ENCODE peak calls at places on chromosomes 5 and 9, in five cellular contexts. One of them, this sample, is unnamed.

GRCh38 chr9:133783331-133783731 is 45.2 kb upstream of the SARDH start:
- DNase-seq in breast epithelium: no peak
- DNase-seq in right cardiac atrium: no peak
- DNase-seq in left lung: no peak
- DNase-seq in endothelial cell of umbilical vein: no peak
- DNase-seq in this sample: no peak

GRCh38 chr9:28317706-28318210 is 744.5 kb upstream of the C9orf72 start:
- DNase-seq in right cardiac atrium: no peak
- DNase-seq in endothelial cell of umbilical vein: no peak
- DNase-seq in left lung: no peak
- DNase-seq in breast epithelium: no peak
- DNase-seq in this sample: peak

GRCh38 chr5:1111727-1112289 is at the start of gene SLC12A7:
- DNase-seq in endothelial cell of umbilical vein: peak
- DNase-seq in breast epithelium: no peak
- DNase-seq in left lung: peak
- DNase-seq in right cardiac atrium: peak
- DNase-seq in this sample: no peak

GRCh38 chr9:91023741-91024140 is 222.1 kb downstream of the SYK start:
- DNase-seq in endothelial cell of umbilical vein: no peak
- DNase-seq in breast epithelium: no peak
- DNase-seq in right cardiac atrium: no peak
- DNase-seq in left lung: no peak
- DNase-seq in this sample: no peak

GRCh38 chr5:3601929-3602712 is 6.5 kb downstream of the IRX1 start:
- DNase-seq in right cardiac atrium: no peak
- DNase-seq in left lung: no peak
- DNase-seq in endothelial cell of umbilical vein: no peak
- DNase-seq in breast epithelium: no peak
- DNase-seq in this sample: no peak

GRCh38 chr9:93674580-93675335 is 98.4 kb downstream of the PHF2 start:
- DNase-seq in breast epithelium: peak
- DNase-seq in right cardiac atrium: peak
- DNase-seq in endothelial cell of umbilical vein: no peak
- DNase-seq in left lung: peak
- DNase-seq in this sample: no peak

GRCh38 chr9:83620841-83621636 is 1.9 kb upstream of the IDNK start:
- DNase-seq in left lung: no peak
- DNase-seq in endothelial cell of umbilical vein: peak
- DNase-seq in breast epithelium: no peak
- DNase-seq in right cardiac atrium: peak
- DNase-seq in this sample: no peak

GRCh38 chr9:127783111-127783621 is 2.7 kb upstream of the CDK9 start:
- DNase-seq in left lung: peak
- DNase-seq in right cardiac atrium: peak
- DNase-seq in endothelial cell of umbilical vein: peak
- DNase-seq in breast epithelium: no peak
- DNase-seq in this sample: no peak

GRCh38 chr5:53779541-53779981 is 219.1 kb downstream of the NDUFS4 start:
- DNase-seq in breast epithelium: no peak
- DNase-seq in right cardiac atrium: peak
- DNase-seq in endothelial cell of umbilical vein: peak
- DNase-seq in left lung: no peak
- DNase-seq in this sample: no peak

GRCh38 chr5:9370256-9370655 is 175.6 kb downstream of the SEMA5A start:
- DNase-seq in endothelial cell of umbilical vein: no peak
- DNase-seq in breast epithelium: no peak
- DNase-seq in left lung: no peak
- DNase-seq in right cardiac atrium: no peak
- DNase-seq in this sample: no peak

GRCh38 chr5:65566505-65566904 is 3.4 kb downstream of the PPWD1 start:
- DNase-seq in right cardiac atrium: no peak
- DNase-seq in left lung: no peak
- DNase-seq in endothelial cell of umbilical vein: no peak
- DNase-seq in breast epithelium: no peak
- DNase-seq in this sample: no peak

GRCh38 chr5:7615566-7616061 is 219.7 kb downstream of the ADCY2 start:
- DNase-seq in right cardiac atrium: no peak
- DNase-seq in breast epithelium: no peak
- DNase-seq in left lung: no peak
- DNase-seq in endothelial cell of umbilical vein: no peak
- DNase-seq in this sample: no peak

DNA sequence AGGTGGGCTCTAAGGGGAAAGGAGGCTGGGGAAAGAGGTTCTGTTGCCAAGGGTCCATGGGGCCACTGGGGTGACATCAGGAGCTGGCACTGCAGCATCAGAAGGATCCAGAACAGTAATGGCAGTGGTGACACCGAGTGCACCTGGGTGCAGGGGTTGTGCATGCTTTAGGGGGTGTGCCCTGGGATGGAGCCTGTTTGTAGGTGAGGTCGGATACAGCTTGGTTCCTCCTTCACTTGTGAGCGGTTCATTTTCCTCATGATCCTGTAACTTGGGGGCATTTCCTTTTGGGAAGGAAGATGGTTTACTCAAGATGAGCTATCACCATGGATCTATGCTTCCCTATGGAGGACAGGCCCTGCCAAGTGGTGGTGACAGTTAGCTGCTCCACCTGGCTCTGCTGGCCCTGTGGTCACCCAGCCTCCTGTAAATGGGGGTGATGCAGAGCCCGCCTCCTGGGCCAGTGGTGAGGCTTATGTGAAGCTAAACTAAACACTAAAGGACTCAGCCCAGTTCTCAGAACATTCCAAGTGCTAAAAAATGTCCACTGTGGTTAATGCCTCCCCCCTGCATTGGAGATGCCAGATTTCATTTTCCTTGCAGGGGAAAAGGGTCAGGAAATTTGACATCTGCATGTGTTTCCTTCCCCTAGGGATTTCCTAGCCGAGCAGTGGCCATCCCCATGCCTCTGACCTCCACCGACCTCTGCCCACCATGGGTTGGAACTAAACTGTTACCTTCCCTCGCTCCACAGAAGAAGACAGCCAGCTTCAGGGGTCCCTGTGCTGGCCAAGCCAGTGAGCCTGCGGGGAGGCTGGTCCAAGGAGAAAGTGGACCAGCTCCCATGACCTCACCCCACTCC is 13.3 kb downstream of the CD74 start:
- DNase-seq in left lung: no peak
- DNase-seq in breast epithelium: no peak
- DNase-seq in endothelial cell of umbilical vein: no peak
- DNase-seq in right cardiac atrium: no peak
- DNase-seq in this sample: no peak
- H3K27ac ChIP-seq in left lung: no peak
- H3K27ac ChIP-seq in breast epithelium: no peak
- H3K27ac ChIP-seq in endothelial cell of umbilical vein: no peak
- H3K27ac ChIP-seq in right cardiac atrium: no peak
- H3K27ac ChIP-seq in this sample: no peak

GRCh38 chr9:124852829-124853531 is at the start of gene WDR38:
- DNase-seq in left lung: peak
- DNase-seq in right cardiac atrium: peak
- DNase-seq in breast epithelium: peak
- DNase-seq in endothelial cell of umbilical vein: peak
- DNase-seq in this sample: peak

GRCh38 chr9:124854161-124854560 is 901 bp downstream of the WDR38 start:
- DNase-seq in breast epithelium: no peak
- DNase-seq in right cardiac atrium: no peak
- DNase-seq in left lung: no peak
- DNase-seq in endothelial cell of umbilical vein: no peak
- DNase-seq in this sample: no peak

GRCh38 chr9:124852121-124852828 is 985 bp upstream of the WDR38 start:
- DNase-seq in left lung: no peak
- DNase-seq in right cardiac atrium: no peak
- DNase-seq in breast epithelium: no peak
- DNase-seq in endothelial cell of umbilical vein: no peak
- DNase-seq in this sample: no peak

GRCh38 chr9:124854822-124855221 is 1.6 kb downstream of the WDR38 start:
- DNase-seq in breast epithelium: no peak
- DNase-seq in endothelial cell of umbilical vein: no peak
- DNase-seq in right cardiac atrium: no peak
- DNase-seq in left lung: no peak
- DNase-seq in this sample: no peak

DNA sequence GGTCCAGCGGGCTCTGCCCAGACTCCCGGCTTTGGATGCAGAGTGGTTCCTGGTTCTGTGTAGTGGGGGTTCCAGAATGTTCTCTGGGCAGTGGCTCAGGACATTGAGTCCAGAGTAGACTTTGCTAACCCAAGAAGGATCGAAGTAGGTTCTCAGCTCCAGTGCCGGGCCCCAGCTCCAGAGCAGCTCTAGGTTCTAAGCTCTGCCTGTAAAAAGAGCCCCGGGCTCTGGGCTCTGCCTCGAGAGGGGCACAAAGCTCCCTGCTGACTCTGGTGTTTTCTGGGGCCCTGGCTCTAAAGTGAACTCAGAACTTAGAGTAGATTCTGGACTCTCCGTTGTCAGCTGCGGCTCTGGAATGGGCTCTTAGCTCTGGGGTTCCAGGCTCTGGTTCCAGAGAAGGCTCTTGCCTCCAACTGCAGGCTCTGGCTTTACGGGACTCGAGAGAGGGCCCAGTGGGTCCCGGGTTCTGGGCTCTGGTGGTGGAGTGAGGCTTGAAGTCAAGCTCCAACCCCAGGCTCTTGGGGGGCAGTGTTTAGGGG is 414 bp downstream of the WDR38 start:
- DNase-seq in left lung: no peak
- DNase-seq in endothelial cell of umbilical vein: no peak
- DNase-seq in breast epithelium: no peak
- DNase-seq in right cardiac atrium: no peak
- DNase-seq in this sample: no peak
- H3K27ac ChIP-seq in left lung: no peak
- H3K27ac ChIP-seq in endothelial cell of umbilical vein: no peak
- H3K27ac ChIP-seq in breast epithelium: peak
- H3K27ac ChIP-seq in right cardiac atrium: no peak
- H3K27ac ChIP-seq in this sample: peak

GRCh38 chr5:21238786-21239185 is 1250.8 kb upstream of the CDH18 start:
- DNase-seq in right cardiac atrium: no peak
- DNase-seq in breast epithelium: no peak
- DNase-seq in left lung: no peak
- DNase-seq in endothelial cell of umbilical vein: peak
- DNase-seq in this sample: no peak

GRCh38 chr5:21236104-21236503 is 1248.1 kb upstream of the CDH18 start:
- DNase-seq in right cardiac atrium: no peak
- DNase-seq in breast epithelium: no peak
- DNase-seq in endothelial cell of umbilical vein: no peak
- DNase-seq in left lung: no peak
- DNase-seq in this sample: no peak

GRCh38 chr5:21236896-21237830 is 1249.2 kb upstream of the CDH18 start:
- DNase-seq in endothelial cell of umbilical vein: peak
- DNase-seq in left lung: no peak
- DNase-seq in breast epithelium: no peak
- DNase-seq in right cardiac atrium: no peak
- DNase-seq in this sample: no peak
- H3K27ac ChIP-seq in endothelial cell of umbilical vein: peak
- H3K27ac ChIP-seq in left lung: no peak
- H3K27ac ChIP-seq in breast epithelium: no peak
- H3K27ac ChIP-seq in right cardiac atrium: no peak
- H3K27ac ChIP-seq in this sample: no peak

GRCh38 chr5:86766103-86766502 is 148.4 kb downstream of the COX7C start:
- DNase-seq in breast epithelium: no peak
- DNase-seq in endothelial cell of umbilical vein: no peak
- DNase-seq in right cardiac atrium: no peak
- DNase-seq in left lung: no peak
- DNase-seq in this sample: no peak
- H3K27ac ChIP-seq in breast epithelium: no peak
- H3K27ac ChIP-seq in endothelial cell of umbilical vein: no peak
- H3K27ac ChIP-seq in right cardiac atrium: no peak
- H3K27ac ChIP-seq in left lung: no peak
- H3K27ac ChIP-seq in this sample: peak

DNA sequence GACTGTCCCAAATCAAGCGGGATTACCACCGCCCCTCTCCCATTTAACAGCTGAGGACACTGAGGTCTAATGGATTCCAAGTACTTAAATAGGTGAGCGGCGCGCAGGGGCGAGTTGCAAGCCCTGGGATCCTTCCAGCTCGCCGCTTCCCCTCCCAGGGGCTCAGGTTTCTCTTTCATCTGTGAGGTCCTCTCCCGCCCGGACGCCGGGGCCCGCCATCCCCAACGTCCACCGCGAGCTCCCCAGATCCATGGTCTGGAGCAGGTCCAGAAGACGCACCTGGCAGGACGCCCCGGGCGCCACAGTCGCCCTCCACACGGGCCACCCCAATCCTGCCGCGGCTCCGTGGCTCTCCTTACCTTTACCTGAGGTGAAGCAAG is 319 bp downstream of the STARD4 start:
- DNase-seq in endothelial cell of umbilical vein: no peak
- DNase-seq in left lung: no peak
- DNase-seq in right cardiac atrium: no peak
- DNase-seq in breast epithelium: peak
- DNase-seq in this sample: peak
- H3K27ac ChIP-seq in endothelial cell of umbilical vein: peak
- H3K27ac ChIP-seq in left lung: peak
- H3K27ac ChIP-seq in right cardiac atrium: peak
- H3K27ac ChIP-seq in breast epithelium: peak
- H3K27ac ChIP-seq in this sample: peak

GRCh38 chr5:129097498-129098296 is 3.1 kb downstream of the ISOC1 start:
- DNase-seq in endothelial cell of umbilical vein: no peak
- DNase-seq in breast epithelium: no peak
- DNase-seq in right cardiac atrium: peak
- DNase-seq in left lung: no peak
- DNase-seq in this sample: no peak
- H3K27ac ChIP-seq in endothelial cell of umbilical vein: no peak
- H3K27ac ChIP-seq in breast epithelium: no peak
- H3K27ac ChIP-seq in right cardiac atrium: peak
- H3K27ac ChIP-seq in left lung: no peak
- H3K27ac ChIP-seq in this sample: no peak